ENCODE peak calls at places on chromosomes 13 and 19, in six cellular contexts. O, V, X, K, A and Z are unnamed samples.

GRCh38 chr19:18089726-18090125 is 3.0 kb upstream of the IL12RB1 start:
- DNase-seq in O (no peak), V (no peak), X (no peak), K (no peak), A (no peak), Z (no peak)

GRCh38 chr19:3359850-3360493 is 6.4 kb upstream of the NFIC start:
- DNase-seq in O (no peak), V (peak; percentile 45), X (no peak), K (no peak), A (peak; percentile 46), Z (no peak)

GRCh38 chr19:49690073-49690655 is 752 bp upstream of the CPT1C start:
- DNase-seq in O (no peak), V (no peak), X (no peak), K (no peak), A (no peak), Z (no peak)

GRCh38 chr19:31511696-31512095 is 162.5 kb upstream of the TSHZ3 start:
- DNase-seq in O (no peak), V (no peak), X (no peak), K (no peak), A (no peak), Z (no peak)

GRCh38 chr13:51942189-51942588 is 69.1 kb downstream of the ATP7B start:
- DNase-seq in O (peak; percentile 54), V (no peak), X (no peak), K (no peak), A (no peak), Z (peak; percentile 13)

GRCh38 chr13:55160911-55161310 is 1979.8 kb upstream of the PRR20A start:
- DNase-seq in O (no peak), V (no peak), X (no peak), K (no peak), A (no peak), Z (no peak)

GRCh38 chr19:11377237-11377636 is 2.8 kb downstream of the SWSAP1 start:
- DNase-seq in O (peak; percentile 96), V (peak; percentile 90), X (no peak), K (peak; percentile 94), A (peak; percentile 91), Z (no peak)

GRCh38 chr13:31739226-31739625 is at the start of gene RXFP2:
- DNase-seq in O (no peak), V (no peak), X (no peak), K (no peak), A (no peak), Z (no peak)

GRCh38 chr13:50617134-50617721 is 226.3 kb downstream of the DLEU7 start:
- DNase-seq in O (peak; percentile 87), V (peak; percentile 72), X (no peak), K (peak; percentile 41), A (peak; percentile 84), Z (no peak)

GRCh38 chr13:67140006-67140405 is 90.1 kb downstream of the PCDH9 start:
- DNase-seq in O (no peak), V (no peak), X (no peak), K (no peak), A (no peak), Z (no peak)

GRCh38 chr13:26619321-26619720 is 61.8 kb downstream of the WASF3 start:
- DNase-seq in O (peak; percentile 18), V (peak; percentile 87), X (no peak), K (peak; percentile 91), A (peak; percentile 94), Z (no peak)

GRCh38 chr13:50319603-50320296 is 304.5 kb downstream of the KCNRG start:
- DNase-seq in O (peak; percentile 75), V (peak; percentile 69), X (no peak), K (peak; percentile 29), A (peak; percentile 83), Z (peak; percentile 1)

GRCh38 chr19:36489920-36490415 is 607 bp upstream of the ZNF566 start:
- DNase-seq in O (peak; percentile 82), V (peak; percentile 95), X (peak; percentile 57), K (peak; percentile 95), A (peak; percentile 96), Z (peak; percentile 84)

GRCh38 chr13:112066624-112067004 is 335 bp upstream of the SOX1 start:
- DNase-seq in O (no peak), V (no peak), X (peak; percentile 32), K (no peak), A (peak; percentile 49), Z (peak; percentile 71)

GRCh38 chr13:97573011-97573410 is 139.0 kb downstream of the RAP2A start:
- DNase-seq in O (no peak), V (no peak), X (no peak), K (peak; percentile 24), A (no peak), Z (no peak)

GRCh38 chr19:29188289-29188688 is 24.7 kb downstream of the UQCRFS1 start:
- DNase-seq in O (no peak), V (no peak), X (no peak), K (no peak), A (no peak), Z (no peak)